ENCODE peak calls at places on chromosomes 3 and 15, in five cellular contexts. S is psoas muscle, D is AG10803, C is esophagus muscularis mucosa, Z is nephron progenitor cell. I is an unnamed sample.

GRCh38 chr3:154152741-154153140 is 31.6 kb downstream of the ARHGEF26 start:
- DNase-seq in C (no peak), Z (no peak), S (no peak), D (no peak), I (no peak)

GRCh38 chr15:51172190-51172589 is 77.5 kb upstream of the TNFAIP8L3 start:
- DNase-seq in D (peak; percentile 59), C (no peak), Z (no peak), S (no peak), I (no peak)

GRCh38 chr3:30836141-30836540 is 58.3 kb downstream of the GADL1 start:
- DNase-seq in S (no peak), C (no peak), D (no peak), Z (no peak), I (no peak)

GRCh38 chr3:179136195-179136594 is 12.0 kb upstream of the PIK3CA start:
- DNase-seq in C (no peak), Z (no peak), D (no peak), S (no peak), I (no peak)

GRCh38 chr15:60585743-60586708 is 107.1 kb upstream of the ICE2 start:
- DNase-seq in Z (peak; percentile 60), D (peak; percentile 73), S (no peak), C (no peak), I (peak; percentile 57)

GRCh38 chr15:41490355-41490754 is 3.3 kb upstream of the ITPKA start:
- DNase-seq in D (peak; percentile 96), S (no peak), C (no peak), Z (no peak), I (no peak)

GRCh38 chr15:69940441-69940785 is 157.3 kb downstream of the TLE3 start:
- DNase-seq in C (peak; percentile 89), Z (no peak), D (no peak), S (no peak), I (no peak)

GRCh38 chr3:38707730-38708129 is 58.2 kb upstream of the SCN5A start:
- DNase-seq in Z (no peak), D (no peak), C (no peak), S (no peak), I (no peak)

GRCh38 chr3:46993986-46994385 is 14.5 kb downstream of the NBEAL2 start:
- DNase-seq in Z (no peak), D (no peak), C (no peak), S (no peak), I (no peak)

GRCh38 chr3:150384517-150385212 is 23.4 kb upstream of the TSC22D2 start:
- DNase-seq in C (no peak), D (no peak), S (peak; percentile 17), Z (peak; percentile 61), I (peak; percentile 40)

GRCh38 chr3:50390523-50391177 is 31.3 kb upstream of the TMEM115 start:
- DNase-seq in Z (no peak), D (no peak), S (peak; percentile 62), C (no peak), I (no peak)

GRCh38 chr3:129534428-129535027 is 6.1 kb downstream of the RHO start:
- DNase-seq in Z (no peak), S (no peak), D (no peak), C (no peak), I (no peak)

GRCh38 chr15:68698708-68699107 is 119.9 kb downstream of the CORO2B start:
- DNase-seq in D (no peak), Z (no peak), C (no peak), S (no peak), I (no peak)

GRCh38 chr15:68701886-68702285 is 118.8 kb downstream of the ANP32A start:
- DNase-seq in Z (no peak), S (no peak), C (no peak), D (no peak), I (no peak)

GRCh38 chr15:68699881-68700394 is 120.8 kb downstream of the ANP32A start:
- DNase-seq in C (no peak), D (peak; percentile 4), S (no peak), Z (peak; percentile 21), I (no peak)

GRCh38 chr15:68699124-68699880 is 120.5 kb downstream of the CORO2B start:
- DNase-seq in D (no peak), S (no peak), C (no peak), Z (no peak), I (no peak)

GRCh38 chr15:68700395-68701123 is 120.1 kb downstream of the ANP32A start:
- DNase-seq in C (no peak), Z (peak; percentile 73), S (peak; percentile 57), D (peak; percentile 59), I (peak; percentile 71)
- TF ChIP-seq CTCF in C (no peak), Z (no peak), S (no peak), D (no peak), I (no peak)

DNA sequence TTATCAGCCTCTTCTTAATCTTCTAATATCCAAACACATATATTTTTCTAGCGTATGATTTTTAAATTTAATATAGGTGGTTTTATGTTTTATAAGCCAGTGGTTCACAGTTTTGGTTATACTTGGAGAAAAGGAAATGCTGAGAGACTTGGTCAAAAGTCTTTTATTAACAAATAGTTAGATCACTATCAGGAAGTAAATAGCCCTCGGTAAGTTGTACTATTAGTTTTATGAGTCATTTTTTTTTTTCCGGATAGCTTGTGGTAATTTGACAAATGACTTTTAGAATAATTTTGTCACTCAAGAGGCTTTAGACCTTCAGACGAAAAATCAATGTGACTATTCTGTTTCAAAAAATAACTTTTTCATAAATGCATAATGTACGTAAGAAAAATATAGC is 232.2 kb upstream of the ROBO1 start:
- DNase-seq in S (no peak), C (no peak), D (no peak), Z (no peak), I (no peak)
- TF ChIP-seq CTCF in S (no peak), C (no peak), D (no peak), Z (no peak), I (no peak)

DNA sequence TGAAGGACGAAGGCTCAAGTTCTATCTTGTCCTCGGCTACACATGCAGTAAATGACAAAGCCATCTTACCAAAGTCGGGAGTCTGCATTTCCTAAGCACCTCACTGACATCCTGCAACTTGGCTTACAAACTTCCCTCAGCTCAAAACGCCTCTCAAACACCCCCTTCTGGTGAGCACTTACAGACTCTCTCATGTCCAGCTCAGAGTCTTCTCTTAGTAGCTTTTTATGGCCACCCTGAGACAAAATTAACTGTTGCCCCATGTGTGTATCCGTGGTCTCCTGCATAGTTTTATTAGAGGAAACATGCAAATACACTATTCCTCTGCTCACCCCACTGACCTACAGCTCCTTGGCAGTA is 819.7 kb downstream of the FHIT start:
- DNase-seq in C (no peak), S (no peak), D (peak; percentile 25), Z (no peak), I (no peak)
- TF ChIP-seq CTCF in C (no peak), S (no peak), D (peak; percentile 43), Z (no peak), I (no peak)

GRCh38 chr3:123442125-123442524 is 6.8 kb downstream of the ADCY5 start:
- DNase-seq in C (no peak), S (no peak), Z (no peak), D (no peak), I (no peak)
- TF ChIP-seq CTCF in C (no peak), S (no peak), Z (no peak), D (no peak), I (no peak)

DNA sequence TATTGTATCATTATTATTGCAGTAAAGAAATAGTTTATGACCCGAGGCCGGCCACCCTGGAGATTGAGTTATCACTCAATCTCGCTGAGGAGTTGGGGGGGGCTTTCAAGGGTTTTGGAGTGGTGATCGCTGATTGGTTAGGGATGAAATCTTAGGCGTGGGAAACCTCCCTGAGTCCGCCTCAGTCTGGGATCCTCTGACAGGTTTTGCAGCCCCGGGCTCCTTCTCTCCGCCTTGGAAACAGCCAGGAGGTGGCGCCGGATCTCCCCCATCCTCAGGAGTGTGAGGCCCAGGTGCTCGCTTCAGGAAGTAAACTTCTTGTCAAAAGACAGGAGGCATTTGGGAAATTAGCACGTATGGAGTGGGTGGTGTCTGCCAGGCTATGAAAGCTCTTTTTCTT is 41.1 kb upstream of the SEC61A1 start:
- DNase-seq in S (no peak), C (no peak), D (peak; percentile 21), Z (peak; percentile 78), I (peak; percentile 68)
- TF ChIP-seq CTCF in S (no peak), C (no peak), D (peak; percentile 40), Z (peak; percentile 46), I (no peak)

DNA sequence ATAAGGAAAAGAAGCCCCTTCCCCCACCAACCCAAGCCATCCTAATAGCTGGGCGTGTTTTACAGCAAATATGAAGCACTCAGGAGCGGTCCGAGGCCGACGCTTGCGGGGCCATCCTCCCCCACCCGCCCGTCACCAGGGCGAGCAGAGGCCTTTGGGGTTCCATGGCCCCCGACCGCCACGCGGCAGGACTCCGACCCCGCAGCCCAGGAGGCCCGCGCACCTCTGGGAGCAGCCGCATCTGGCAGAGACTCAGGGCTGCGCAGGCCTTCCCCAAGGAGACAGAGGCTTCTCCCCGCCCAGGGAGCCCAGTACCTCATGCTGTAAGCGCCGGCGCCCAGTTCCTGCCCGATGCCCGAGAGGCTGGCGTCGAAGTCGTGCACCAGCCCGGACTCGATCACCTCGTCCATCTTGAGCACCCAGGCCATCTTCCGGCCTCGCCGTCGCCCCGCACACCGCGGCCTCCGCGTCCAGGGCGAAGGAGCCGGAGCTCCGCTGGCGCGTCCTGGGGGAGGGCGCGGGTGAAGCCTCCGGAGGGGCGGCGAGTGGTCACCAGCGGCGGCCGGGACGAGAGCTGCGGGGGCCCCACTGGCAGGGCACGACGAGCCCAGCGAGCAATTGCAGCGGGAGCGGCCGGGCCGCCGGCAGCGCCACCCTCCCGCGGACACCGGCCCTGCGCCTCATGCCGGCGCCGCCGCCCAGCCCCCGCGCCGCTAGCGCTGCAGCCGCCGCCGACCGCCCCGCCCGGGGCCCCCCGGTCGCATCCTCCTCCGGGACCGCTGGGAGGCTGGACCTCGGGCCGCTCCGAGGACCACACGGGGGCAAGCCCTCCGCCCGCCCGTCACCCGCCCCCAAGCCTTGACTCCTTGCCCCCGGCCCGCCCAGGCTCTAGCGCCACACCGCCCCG is 531 bp downstream of the UBP1 start:
- DNase-seq in D (peak; percentile 42), C (no peak), Z (no peak), S (peak; percentile 60), I (peak; percentile 73)
- TF ChIP-seq CTCF in D (no peak), C (peak; percentile 42), Z (no peak), S (peak; percentile 46), I (no peak)

DNA sequence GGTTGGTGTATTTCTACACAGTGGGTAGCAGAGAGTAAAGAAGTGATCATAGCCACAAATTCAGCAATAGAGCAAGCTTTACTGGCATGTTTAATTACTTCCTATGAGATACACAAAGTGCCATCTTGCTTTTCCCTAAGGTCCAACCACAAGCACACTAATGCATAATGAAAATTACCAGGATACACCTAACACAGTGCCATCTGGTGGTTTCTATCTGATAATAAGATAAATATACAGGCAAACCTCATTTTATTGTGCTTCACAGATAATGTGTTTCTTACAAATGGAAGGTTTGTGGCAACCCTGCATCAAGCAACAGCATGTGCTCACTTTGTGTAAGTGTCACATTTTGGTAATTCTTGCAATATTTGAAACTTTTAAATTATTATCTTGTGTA is 223.0 kb downstream of the NSUN3 start:
- DNase-seq in C (no peak), S (no peak), Z (no peak), D (peak; percentile 9), I (no peak)
- TF ChIP-seq CTCF in C (peak; percentile 4), S (no peak), Z (no peak), D (peak; percentile 36), I (peak; percentile 14)

I was measured in glutamatergic neuron.